ENCODE peak calls at places on chromosomes 7 and 10, in six cellular contexts. H, C, Y, V, S and O are unnamed samples.

GRCh38 chr10:71750124-71750841 is 23.0 kb downstream of the VSIR start:
- DNase-seq in H (no peak), C (no peak), Y (no peak), V (no peak), S (no peak), O (no peak)

GRCh38 chr7:21945374-21946227 is at the start of gene CDCA7L:
- DNase-seq in H (peak; percentile 76), C (no peak), Y (peak; percentile 37), V (peak; percentile 76), S (peak; percentile 81), O (peak; percentile 72)

GRCh38 chr10:56370217-56371113 is 9.4 kb upstream of the ZWINT start:
- DNase-seq in H (no peak), C (no peak), Y (no peak), V (no peak), S (peak; percentile 7), O (no peak)

GRCh38 chr7:22192778-22193177 is 164.2 kb downstream of the RAPGEF5 start:
- DNase-seq in H (no peak), C (no peak), Y (no peak), V (no peak), S (no peak), O (no peak)

GRCh38 chr10:132575320-132576201 is 38.0 kb downstream of the INPP5A start:
- DNase-seq in H (peak; percentile 96), C (peak; percentile 73), Y (no peak), V (no peak), S (peak; percentile 56), O (no peak)

GRCh38 chr7:36079446-36080025 is 73.5 kb upstream of the EEPD1 start:
- DNase-seq in H (peak; percentile 20), C (no peak), Y (no peak), V (no peak), S (no peak), O (no peak)

GRCh38 chr7:45919231-45919825 is 1.7 kb downstream of the IGFBP3 start:
- DNase-seq in H (peak; percentile 41), C (no peak), Y (no peak), V (no peak), S (no peak), O (no peak)

GRCh38 chr10:25339966-25340365 is 165.2 kb downstream of the GPR158 start:
- DNase-seq in H (no peak), C (no peak), Y (no peak), V (no peak), S (no peak), O (no peak)

GRCh38 chr7:39838326-39838725 is 111.7 kb upstream of the CDK13 start:
- DNase-seq in H (peak; percentile 20), C (peak; percentile 30), Y (no peak), V (no peak), S (peak; percentile 49), O (no peak)

GRCh38 chr7:100089458-100090201 is 861 bp downstream of the COPS6 start:
- DNase-seq in H (peak; percentile 61), C (no peak), Y (no peak), V (no peak), S (no peak), O (no peak)

GRCh38 chr10:30803901-30804322 is 174.4 kb upstream of the LYZL2 start:
- DNase-seq in H (peak; percentile 94), C (peak; percentile 86), Y (no peak), V (no peak), S (no peak), O (no peak)

GRCh38 chr10:5625992-5626777 is 40.2 kb downstream of the ASB13 start:
- DNase-seq in H (peak; percentile 30), C (peak; percentile 43), Y (no peak), V (no peak), S (no peak), O (no peak)

GRCh38 chr10:79025113-79025832 is 43.5 kb upstream of the ZMIZ1 start:
- DNase-seq in H (no peak), C (no peak), Y (peak; percentile 29), V (peak; percentile 51), S (no peak), O (no peak)

GRCh38 chr7:24980695-24981543 is 941 bp upstream of the OSBPL3 start:
- DNase-seq in H (peak; percentile 66), C (no peak), Y (peak; percentile 36), V (peak; percentile 17), S (peak; percentile 45), O (no peak)